ENCODE peak calls at places on chromosomes 6 and 20, in five cellular contexts. K is hepatocyte, T is psoas muscle, Q is stomach, W is transverse colon. P is an unnamed sample. For H3K4me1, the result is how much of the 10 kb centered on the place peaks cover.

GRCh38 chr6:125201961-125202729 is 48.6 kb downstream of the TPD52L1 start:
- DNase-seq in K (peak), T (peak), Q (peak), W (peak), P (no peak)

GRCh38 chr6:130520235-130520634 is 154.4 kb downstream of the TMEM200A start:
- DNase-seq in K (no peak), T (no peak), Q (no peak), W (no peak), P (no peak)

GRCh38 chr6:27007020-27007419 is 240.5 kb upstream of the PRSS16 start:
- DNase-seq in K (no peak), T (no peak), Q (no peak), W (no peak), P (no peak)

GRCh38 chr20:58877374-58878360 is 25.2 kb downstream of the GNAS start:
- DNase-seq in K (no peak), T (no peak), Q (no peak), W (no peak), P (peak)

GRCh38 chr6:33481192-33481591 is 26.8 kb downstream of the ZBTB9 start:
- DNase-seq in K (no peak), T (no peak), Q (no peak), W (no peak), P (no peak)

GRCh38 chr6:55925292-55925691 is 49.9 kb upstream of the BMP5 start:
- DNase-seq in K (no peak), T (no peak), Q (no peak), W (no peak), P (no peak)

GRCh38 chr20:41352666-41353065 is 12.0 kb downstream of the LPIN3 start:
- DNase-seq in K (no peak), T (no peak), Q (no peak), W (no peak), P (no peak)

GRCh38 chr6:44697333-44697732 is 309.8 kb downstream of the CDC5L start:
- DNase-seq in K (no peak), T (peak), Q (no peak), W (no peak), P (no peak)

GRCh38 chr20:5463007-5463686 is 146.4 kb upstream of the PROKR2 start:
- DNase-seq in K (no peak), T (no peak), Q (no peak), W (no peak), P (no peak)

GRCh38 chr6:99608059-99608885 is 1.6 kb downstream of the PRDM13 start:
- DNase-seq in K (no peak), T (no peak), Q (no peak), W (no peak), P (no peak)

GRCh38 chr6:75563032-75563431 is 38.6 kb upstream of the SENP6 start:
- DNase-seq in K (peak), T (no peak), Q (no peak), W (no peak), P (no peak)

GRCh38 chr20:208937-209566 is 18.0 kb upstream of the DEFB129 start:
- DNase-seq in K (peak), T (no peak), Q (no peak), W (no peak), P (no peak)

GRCh38 chr6:99501762-99502161 is 13.5 kb downstream of the USP45 start:
- DNase-seq in K (no peak), T (no peak), Q (no peak), W (no peak), P (no peak)

GRCh38 chr6:154459513-154459912 is 51.0 kb downstream of the CNKSR3 start:
- DNase-seq in K (no peak), T (no peak), Q (no peak), W (no peak), P (no peak)

GRCh38 chr20:5933802-5934436 is 16.4 kb downstream of the TRMT6 start:
- DNase-seq in K (no peak), T (no peak), Q (no peak), W (no peak), P (no peak)

GRCh38 chr6:150271501-150272263 is 97.1 kb upstream of the IYD start:
- DNase-seq in K (no peak), T (no peak), Q (no peak), W (no peak), P (no peak)

GRCh38 chr6:44192428-44193041 is 24.2 kb upstream of the MYMX start:
- DNase-seq in K (no peak), T (no peak), Q (no peak), W (no peak), P (no peak)

GRCh38 chr6:41545703-41546474 is at the start of gene FOXP4:
- DNase-seq in K (peak), T (peak), Q (peak), W (peak), P (peak)

GRCh38 chr6:35668708-35669440 is 19.8 kb downstream of the FKBP5 start:
- DNase-seq in K (no peak), T (no peak), Q (no peak), W (no peak), P (no peak)

GRCh38 chr20:35200255-35200654 is 26.2 kb upstream of the MMP24 start:
- DNase-seq in K (no peak), T (no peak), Q (no peak), W (no peak), P (no peak)

GRCh38 chr6:389622-390021 is 1.9 kb upstream of the IRF4 start:
- DNase-seq in K (no peak), T (no peak), Q (no peak), W (peak), P (no peak)

GRCh38 chr20:39624316-39624715 is 662.2 kb downstream of the DHX35 start:
- DNase-seq in K (no peak), T (no peak), Q (no peak), W (no peak), P (no peak)

GRCh38 chr20:50911030-50911429 is 20.2 kb downstream of the ADNP start:
- DNase-seq in K (no peak), T (no peak), Q (no peak), W (no peak), P (no peak)

GRCh38 chr20:63178445-63178818 is 37.5 kb downstream of the YTHDF1 start:
- DNase-seq in K (no peak), T (no peak), Q (no peak), W (no peak), P (peak)

GRCh38 chr20:8633366-8633765 is 435.5 kb upstream of the PLCB4 start:
- DNase-seq in K (no peak), T (no peak), Q (no peak), W (no peak), P (no peak)

GRCh38 chr20:7980332-7981046 is 39.1 kb downstream of the TMX4 start:
- DNase-seq in K (peak), T (no peak), Q (no peak), W (no peak), P (peak)

GRCh38 chr6:102026649-102027048 is 633.1 kb downstream of the GRIK2 start:
- DNase-seq in K (no peak), T (no peak), Q (no peak), W (no peak), P (no peak)

GRCh38 chr6:29743025-29743424 is 19.8 kb downstream of the HLA-F start:
- DNase-seq in K (no peak), T (no peak), Q (no peak), W (no peak), P (no peak)

GRCh38 chr6:1767481-1768246 is 157.9 kb downstream of the FOXC1 start:
- DNase-seq in K (peak), T (peak), Q (no peak), W (no peak), P (no peak)

GRCh38 chr6:138044458-138044857 is 62.8 kb downstream of the PERP start:
- DNase-seq in K (no peak), T (no peak), Q (no peak), W (no peak), P (no peak)

GRCh38 chr20:20664795-20665194 is 47.6 kb downstream of the RALGAPA2 start:
- DNase-seq in K (peak), T (no peak), Q (no peak), W (no peak), P (peak)

GRCh38 chr6:30884521-30885480 is 482 bp downstream of the DDR1 start:
- DNase-seq in K (peak), T (peak), Q (peak), W (peak), P (peak)

GRCh38 chr6:163260111-163260895 is 154.2 kb upstream of the QKI start:
- DNase-seq in K (peak), T (peak), Q (no peak), W (no peak), P (peak)

GRCh38 chr6:159978291-159979135 is 9.6 kb downstream of the IGF2R start:
- DNase-seq in K (no peak), T (no peak), Q (no peak), W (no peak), P (no peak)

GRCh38 chr6:26251354-26252081 is 113.5 kb upstream of the BTN3A2 start:
- DNase-seq in K (peak), T (peak), Q (peak), W (peak), P (peak)

GRCh38 chr6:42095066-42095465 is 44.7 kb downstream of the TAF8 start:
- DNase-seq in K (no peak), T (no peak), Q (no peak), W (no peak), P (no peak)

DNA sequence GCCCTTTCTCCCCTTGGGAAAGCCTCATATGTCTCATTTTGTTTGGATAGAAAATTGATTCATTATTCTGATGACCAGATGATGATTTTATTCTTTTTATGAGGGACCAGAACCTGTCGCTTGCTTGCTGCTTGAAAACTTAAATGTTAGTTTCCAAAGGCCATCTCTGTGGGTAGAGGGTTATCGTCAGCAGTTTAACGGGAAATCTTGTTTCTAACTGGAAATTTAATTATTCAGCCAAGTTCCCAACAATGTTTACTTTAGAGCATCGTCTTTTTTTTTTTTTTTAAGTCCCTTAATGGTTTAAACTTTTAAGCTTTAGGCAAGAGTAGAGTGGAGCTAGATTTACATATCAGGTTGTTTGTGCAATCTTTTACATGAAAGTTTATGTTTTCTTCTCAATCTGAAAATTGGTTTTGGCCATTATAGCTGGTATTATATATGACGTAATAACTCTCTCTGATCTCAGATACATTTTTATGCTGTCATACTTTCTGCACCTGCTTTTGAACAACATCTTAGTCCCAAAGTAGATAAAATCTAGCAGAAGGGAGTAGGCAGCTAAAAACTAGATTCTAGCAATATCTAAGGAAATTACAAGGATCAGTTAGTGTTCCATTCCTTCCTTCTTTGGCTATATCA is 93.9 kb downstream of the FOXO3 start:
- DNase-seq in K (no peak), T (no peak), Q (no peak), W (no peak), P (no peak)
- H3K4me1 ChIP-seq in K (half or more), T (half or more), Q (half or more), W (half or more), P (under half)

GRCh38 chr20:48681201-48681881 is 146.5 kb downstream of the PREX1 start:
- DNase-seq in K (no peak), T (no peak), Q (no peak), W (no peak), P (no peak)

GRCh38 chr20:48681882-48682426 is 145.8 kb downstream of the PREX1 start:
- DNase-seq in K (no peak), T (no peak), Q (no peak), W (no peak), P (no peak)

GRCh38 chr20:48679011-48679410 is 148.8 kb downstream of the PREX1 start:
- DNase-seq in K (no peak), T (no peak), Q (no peak), W (no peak), P (no peak)

GRCh38 chr20:48680650-48681049 is 147.1 kb downstream of the PREX1 start:
- DNase-seq in K (no peak), T (no peak), Q (no peak), W (no peak), P (no peak)

DNA sequence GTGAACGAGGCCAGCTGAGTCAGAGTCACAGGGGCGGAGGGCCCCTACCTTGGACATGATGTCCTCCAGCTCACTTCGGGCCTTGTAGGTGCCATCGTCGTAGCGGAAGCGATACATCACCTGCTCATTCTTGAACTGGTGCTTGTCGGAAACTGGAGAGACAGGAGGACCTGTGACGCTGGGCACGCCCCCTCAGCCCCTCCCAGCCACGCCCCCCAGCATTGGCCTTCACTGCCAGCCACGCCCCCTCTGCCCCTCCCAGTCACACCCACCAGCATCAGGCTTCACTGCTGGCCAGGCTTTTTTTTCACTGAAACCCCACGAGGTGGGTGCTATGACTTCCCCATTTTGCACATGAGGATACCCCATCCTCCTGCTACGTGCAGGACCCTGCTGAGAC is 148.2 kb downstream of the PREX1 start:
- DNase-seq in K (peak), T (no peak), Q (no peak), W (peak), P (no peak)
- H3K4me1 ChIP-seq in K (under half), T (under half), Q (under half), W (under half), P (under half)

DNA sequence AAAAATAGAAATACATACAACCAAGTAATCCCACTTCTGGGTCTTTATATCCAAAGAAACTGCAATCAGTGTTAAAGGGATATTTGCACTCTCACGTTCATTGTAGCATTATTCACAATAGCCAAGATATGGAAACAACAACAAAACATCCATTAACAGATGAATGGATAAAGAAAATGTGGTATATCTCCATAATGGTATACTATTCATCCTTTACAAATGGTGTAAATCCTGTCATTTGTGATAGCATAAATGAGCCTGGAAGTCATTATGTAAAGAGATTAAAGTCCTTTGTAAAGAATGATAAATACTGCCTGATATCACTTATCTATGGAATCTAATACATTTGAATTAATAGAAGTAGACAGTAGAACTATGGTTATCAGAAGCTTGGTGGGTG is 327.7 kb downstream of the UTRN start:
- DNase-seq in K (no peak), T (no peak), Q (no peak), W (no peak), P (no peak)
- H3K4me1 ChIP-seq in K (under half), T (under half), Q (under half), W (under half), P (under half)

GRCh38 chr6:106903299-106903698 is 71.2 kb downstream of the CD24 start:
- DNase-seq in K (no peak), T (no peak), Q (no peak), W (no peak), P (no peak)

GRCh38 chr6:106908386-106908840 is 66.1 kb downstream of the CD24 start:
- DNase-seq in K (peak), T (no peak), Q (no peak), W (no peak), P (no peak)

GRCh38 chr6:106910999-106911949 is 63.3 kb downstream of the CD24 start:
- DNase-seq in K (no peak), T (no peak), Q (peak), W (no peak), P (no peak)

GRCh38 chr6:106907754-106908153 is 66.8 kb downstream of the CD24 start:
- DNase-seq in K (no peak), T (no peak), Q (no peak), W (no peak), P (no peak)

GRCh38 chr6:106906227-106906626 is 68.3 kb downstream of the CD24 start:
- DNase-seq in K (no peak), T (no peak), Q (no peak), W (no peak), P (no peak)
- H3K4me1 ChIP-seq in K (under half), T (under half), Q (under half), W (under half), P (under half)

DNA sequence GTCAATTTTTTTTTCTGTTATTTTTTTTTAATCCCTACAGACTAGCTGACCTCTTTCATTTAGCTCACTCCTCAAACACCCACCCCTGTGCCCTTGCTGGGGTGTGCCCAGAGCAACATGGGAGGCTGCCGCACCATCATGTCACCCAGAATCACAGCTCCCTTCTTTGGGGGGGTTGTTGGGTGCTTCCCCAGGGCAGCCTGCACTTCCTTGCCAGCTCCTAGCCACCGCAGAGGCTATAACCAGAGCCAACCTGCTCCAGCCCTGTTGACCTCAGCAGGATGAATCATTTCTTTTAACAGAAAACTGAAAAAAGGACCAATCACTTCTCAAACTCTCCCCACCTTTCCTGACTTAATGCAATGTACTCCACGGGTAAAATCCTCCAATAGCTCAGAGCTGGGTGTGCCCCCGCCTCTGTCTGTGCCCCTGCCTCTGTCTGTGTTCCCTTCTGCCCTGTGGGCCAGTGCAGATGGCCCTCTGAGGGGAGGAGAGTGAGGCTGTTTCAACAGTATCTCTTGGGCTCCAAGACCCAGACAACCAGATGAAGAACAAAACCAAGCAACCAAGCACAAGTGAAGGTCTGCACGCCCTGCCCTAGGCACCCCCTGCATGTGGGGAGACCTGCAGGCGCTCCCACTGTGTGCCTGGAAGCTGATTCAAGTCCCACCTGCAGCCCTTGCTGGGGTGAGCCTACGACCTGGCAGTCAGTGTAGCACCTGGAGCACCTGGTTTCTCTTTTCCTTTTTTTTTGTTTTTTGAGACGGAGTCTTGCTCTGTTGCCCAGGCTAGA is 67.7 kb downstream of the PYGB start:
- DNase-seq in K (no peak), T (no peak), Q (peak), W (peak), P (no peak)
- H3K4me1 ChIP-seq in K (under half), T (under half), Q (under half), W (under half), P (under half)